ENCODE peak calls at places on chromosomes 1 and 21, in four cellular contexts. F is AG04450, A is cardiac fibroblast, E is lung. O is an unnamed sample.

GRCh38 chr1:146012703-146013565 is 8.6 kb downstream of the HJV start:
- DNase-seq in A (peak; percentile 93), F (peak; percentile 57), E (no peak), O (peak; percentile 75)

GRCh38 chr1:221687731-221688487 is 54.0 kb downstream of the DUSP10 start:
- DNase-seq in F (no peak), E (no peak), A (no peak), O (no peak)

GRCh38 chr1:60984066-60984799 is 98.1 kb upstream of the NFIA start:
- DNase-seq in E (no peak), A (peak; percentile 28), F (no peak), O (no peak)

GRCh38 chr1:220316291-220316690 is 44.0 kb upstream of the RAB3GAP2 start:
- DNase-seq in F (no peak), A (no peak), E (no peak), O (no peak)

GRCh38 chr1:15775706-15776105 is 17.1 kb downstream of the FBLIM1 start:
- DNase-seq in E (no peak), F (no peak), A (no peak), O (no peak)

GRCh38 chr1:156160000-156160743 is 6.8 kb downstream of the SEMA4A start:
- DNase-seq in F (no peak), A (no peak), E (no peak), O (no peak)

GRCh38 chr21:41651830-41652229 is 115.0 kb downstream of the RIPK4 start:
- DNase-seq in F (no peak), E (no peak), A (peak; percentile 73), O (peak; percentile 50)

GRCh38 chr1:233282582-233282886 is 13.0 kb downstream of the PCNX2 start:
- DNase-seq in F (no peak), A (no peak), E (no peak), O (no peak)

GRCh38 chr1:205267306-205267902 is 39.7 kb downstream of the TMCC2 start:
- DNase-seq in A (no peak), F (no peak), E (no peak), O (no peak)

GRCh38 chr21:31444061-31444460 is 100.0 kb upstream of the TIAM1 start:
- DNase-seq in E (no peak), F (no peak), A (peak; percentile 42), O (no peak)

GRCh38 chr1:63913533-63913932 is 139.7 kb downstream of the ROR1 start:
- DNase-seq in E (no peak), A (no peak), F (no peak), O (no peak)

GRCh38 chr1:95287078-95287477 is 53.1 kb downstream of the RWDD3 start:
- DNase-seq in E (no peak), A (peak; percentile 3), F (no peak), O (no peak)

GRCh38 chr1:59814180-59814900 is 409 bp upstream of the HOOK1 start:
- DNase-seq in E (peak; percentile 90), A (no peak), F (no peak), O (peak; percentile 99)

GRCh38 chr1:162562452-162562828 is 918 bp downstream of the UAP1 start:
- DNase-seq in A (peak; percentile 83), E (no peak), F (no peak), O (peak; percentile 76)

GRCh38 chr1:16082283-16083038 is 9.0 kb upstream of the FAM131C start:
- DNase-seq in E (peak; percentile 72), F (no peak), A (peak; percentile 73), O (peak; percentile 76)

GRCh38 chr1:68373173-68373572 is 76.6 kb downstream of the RPE65 start:
- DNase-seq in F (no peak), E (no peak), A (no peak), O (no peak)

GRCh38 chr21:42195378-42196031 is 23.4 kb upstream of the ABCG1 start:
- DNase-seq in A (peak; percentile 81), E (peak; percentile 45), F (peak; percentile 10), O (no peak)

GRCh38 chr1:173868266-173869107 is at the start of gene ZBTB37:
- DNase-seq in E (peak; percentile 94), F (no peak), A (no peak), O (peak; percentile 96)

GRCh38 chr1:8510041-8510823 is 192.3 kb downstream of the SLC45A1 start:
- DNase-seq in A (peak; percentile 77), F (peak; percentile 67), E (no peak), O (no peak)

GRCh38 chr1:23424171-23424959 is at the start of gene TCEA3:
- DNase-seq in F (no peak), A (no peak), E (peak; percentile 46), O (peak; percentile 63)

GRCh38 chr1:159250817-159251216 is 46.1 kb downstream of the ACKR1 start:
- DNase-seq in F (no peak), A (no peak), E (no peak), O (no peak)

GRCh38 chr1:2906105-2906504 is 104.6 kb upstream of the TTC34 start:
- DNase-seq in A (no peak), F (no peak), E (no peak), O (no peak)

GRCh38 chr1:92711473-92712165 is 73.3 kb downstream of the EVI5 start:
- DNase-seq in F (no peak), A (no peak), E (no peak), O (no peak)

GRCh38 chr1:233834609-233835008 is 69.9 kb upstream of the SLC35F3 start:
- DNase-seq in E (no peak), F (no peak), A (no peak), O (no peak)

GRCh38 chr1:150955274-150955673 is 19.4 kb downstream of the CERS2 start:
- DNase-seq in A (no peak), E (no peak), F (no peak), O (no peak)

GRCh38 chr1:67696708-67697107 is 11.7 kb downstream of the GADD45A start:
- DNase-seq in E (no peak), A (no peak), F (no peak), O (no peak)

GRCh38 chr1:151733126-151733525 is 11.8 kb downstream of the RIIAD1 start:
- DNase-seq in F (no peak), E (no peak), A (no peak), O (no peak)

GRCh38 chr1:53294557-53294956 is 33.3 kb downstream of the LRP8 start:
- DNase-seq in F (peak; percentile 6), A (peak; percentile 70), E (no peak), O (no peak)

GRCh38 chr1:77900687-77901293 is 12.4 kb downstream of the NEXN start:
- DNase-seq in A (peak; percentile 77), E (no peak), F (no peak), O (peak; percentile 47)

GRCh38 chr1:206687915-206688442 is 3.3 kb downstream of the MAPKAPK2 start:
- DNase-seq in A (peak; percentile 56), F (no peak), E (no peak), O (no peak)

GRCh38 chr1:210339500-210339899 is 10.8 kb downstream of the HHAT start:
- DNase-seq in A (no peak), F (no peak), E (no peak), O (no peak)

GRCh38 chr1:25800538-25801377 is 765 bp downstream of the SELENON start:
- DNase-seq in E (no peak), A (no peak), F (no peak), O (no peak)

GRCh38 chr1:108791790-108792189 is 45.3 kb downstream of the STXBP3 start:
- DNase-seq in F (no peak), E (no peak), A (no peak), O (no peak)

GRCh38 chr1:6593810-6594209 is 8.9 kb downstream of the KLHL21 start:
- DNase-seq in A (no peak), E (no peak), F (no peak), O (no peak)

GRCh38 chr1:182739545-182739944 is 50.0 kb upstream of the NPL start:
- DNase-seq in F (no peak), A (no peak), E (no peak), O (no peak)

GRCh38 chr1:176884286-176884685 is 280.2 kb downstream of the ASTN1 start:
- DNase-seq in A (no peak), F (no peak), E (no peak), O (no peak)

DNA sequence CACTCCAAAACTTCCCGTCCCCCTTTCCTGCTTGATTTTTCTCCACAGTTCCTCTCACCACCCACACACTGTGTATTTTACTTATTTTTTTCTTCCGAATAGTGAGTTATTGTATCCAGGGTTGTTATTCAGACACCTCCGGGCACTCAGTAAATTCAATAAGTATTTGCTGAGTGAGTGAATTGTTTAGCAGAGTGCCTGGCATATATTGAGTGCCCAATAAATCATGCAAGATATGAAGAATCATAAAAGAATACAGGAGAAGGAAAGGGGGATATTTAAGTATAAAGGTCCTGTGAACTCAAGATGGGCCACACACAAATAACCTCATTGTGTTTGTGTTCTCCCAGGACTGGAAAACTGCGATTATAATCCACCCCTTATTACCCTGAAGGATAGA is 139.9 kb downstream of the GALNT2 start:
- DNase-seq in A (no peak), E (no peak), F (no peak), O (no peak)
- H3K4me3 ChIP-seq in A (no peak overlapping the region), E (no peak overlapping the region), F (no peak overlapping the region), O (no peak overlapping the region)

GRCh38 chr1:167059045-167059728 is 31.0 kb downstream of the GPA33 start:
- DNase-seq in E (peak; percentile 70), A (peak; percentile 72), F (peak; percentile 27), O (peak; percentile 56)

GRCh38 chr1:167059729-167060107 is 30.5 kb downstream of the GPA33 start:
- DNase-seq in A (no peak), F (no peak), E (no peak), O (no peak)

GRCh38 chr1:167054946-167055630 is 35.1 kb downstream of the GPA33 start:
- DNase-seq in A (no peak), F (no peak), E (no peak), O (no peak)

GRCh38 chr1:167056529-167057296 is 33.5 kb downstream of the GPA33 start:
- DNase-seq in E (no peak), F (no peak), A (no peak), O (no peak)

DNA sequence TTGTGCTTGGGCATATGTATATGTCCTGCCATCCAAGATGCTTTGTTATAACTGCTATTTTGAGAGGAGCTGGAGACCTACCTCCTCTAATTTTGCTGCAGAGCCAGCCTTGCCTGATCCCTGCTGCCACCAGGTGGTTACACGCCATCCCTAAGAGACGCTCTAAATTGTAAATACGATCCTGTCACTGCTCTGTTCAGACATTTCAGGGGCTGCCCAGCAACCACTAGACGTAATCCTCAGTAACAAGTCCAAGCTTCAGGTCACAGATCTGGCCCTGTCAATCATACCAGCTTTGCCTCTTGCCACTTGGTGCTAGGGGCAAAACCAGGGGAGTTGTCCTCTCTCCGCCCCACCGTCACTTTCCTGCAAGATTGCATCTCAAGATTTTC is 32.9 kb downstream of the GPA33 start:
- DNase-seq in A (peak; percentile 35), E (no peak), F (no peak), O (peak; percentile 20)
- H3K4me3 ChIP-seq in A (no peak overlapping the region), E (no peak overlapping the region), F (no peak overlapping the region), O (no peak overlapping the region)

GRCh38 chr1:18951818-18952391 is 4.6 kb downstream of the IFFO2 start:
- DNase-seq in E (no peak), A (peak; percentile 30), F (no peak), O (peak; percentile 42)
- H3K4me3 ChIP-seq in E (no peak overlapping the region), A (no peak overlapping the region), F (no peak overlapping the region), O (no peak overlapping the region)

GRCh38 chr21:16502273-16502672 is 772.5 kb downstream of the USP25 start:
- DNase-seq in A (no peak), E (no peak), F (no peak), O (no peak)
- H3K4me3 ChIP-seq in A (no peak overlapping the region), E (no peak overlapping the region), F (no peak overlapping the region), O (no peak overlapping the region)

GRCh38 chr1:113886417-113887391 is 677 bp downstream of the BCL2L15 start:
- DNase-seq in A (no peak), F (no peak), E (no peak), O (peak; percentile 19)
- H3K4me3 ChIP-seq in A (no peak overlapping the region), F (no peak overlapping the region), E (no peak overlapping the region), O (peak overlapping the region; percentile 67)

GRCh38 chr1:46363121-46363520 is 22.5 kb downstream of the NSUN4 start:
- DNase-seq in F (no peak), E (no peak), A (no peak), O (no peak)
- H3K4me3 ChIP-seq in F (no peak overlapping the region), E (no peak overlapping the region), A (no peak overlapping the region), O (no peak overlapping the region)